ENCODE peak calls at places on chromosomes 11 and 22, in ten cellular contexts. One of them, this sample, is unnamed. For H3K4me1, the result is how much of the 10 kb centered on the place peaks cover.

GRCh38 chr11:2272241-2272945 is 2.0 kb upstream of the ASCL2 start:
- DNase-seq in esophagus muscularis mucosa: no peak
- DNase-seq in esophagus squamous epithelium: no peak
- DNase-seq in transverse colon: no peak
- DNase-seq in Peyer's patch: peak
- DNase-seq in heart right ventricle: no peak
- DNase-seq in ovary: peak
- DNase-seq in suprapubic skin: no peak
- DNase-seq in GM23338: no peak
- DNase-seq in naive thymus-derived CD4-positive, alpha-beta T cell: no peak
- DNase-seq in this sample: no peak

GRCh38 chr22:36900880-36901279 is 12.5 kb upstream of the CSF2RB start:
- DNase-seq in ovary: no peak
- DNase-seq in transverse colon: no peak
- DNase-seq in GM23338: peak
- DNase-seq in heart right ventricle: no peak
- DNase-seq in naive thymus-derived CD4-positive, alpha-beta T cell: no peak
- DNase-seq in suprapubic skin: no peak
- DNase-seq in Peyer's patch: no peak
- DNase-seq in esophagus squamous epithelium: no peak
- DNase-seq in esophagus muscularis mucosa: no peak
- DNase-seq in this sample: no peak

GRCh38 chr11:77082838-77083552 is 16.2 kb downstream of the CAPN5 start:
- DNase-seq in Peyer's patch: peak
- DNase-seq in esophagus squamous epithelium: no peak
- DNase-seq in transverse colon: peak
- DNase-seq in suprapubic skin: peak
- DNase-seq in heart right ventricle: peak
- DNase-seq in esophagus muscularis mucosa: no peak
- DNase-seq in naive thymus-derived CD4-positive, alpha-beta T cell: peak
- DNase-seq in ovary: peak
- DNase-seq in GM23338: no peak
- DNase-seq in this sample: no peak

GRCh38 chr11:109964487-109964886 is 128.7 kb upstream of the ZC3H12C start:
- DNase-seq in ovary: no peak
- DNase-seq in esophagus squamous epithelium: no peak
- DNase-seq in GM23338: no peak
- DNase-seq in heart right ventricle: no peak
- DNase-seq in esophagus muscularis mucosa: no peak
- DNase-seq in suprapubic skin: no peak
- DNase-seq in transverse colon: no peak
- DNase-seq in naive thymus-derived CD4-positive, alpha-beta T cell: no peak
- DNase-seq in Peyer's patch: no peak
- DNase-seq in this sample: no peak

GRCh38 chr22:47168441-47168840 is 406.0 kb downstream of the TBC1D22A start:
- DNase-seq in Peyer's patch: no peak
- DNase-seq in heart right ventricle: no peak
- DNase-seq in esophagus muscularis mucosa: no peak
- DNase-seq in suprapubic skin: peak
- DNase-seq in ovary: no peak
- DNase-seq in naive thymus-derived CD4-positive, alpha-beta T cell: no peak
- DNase-seq in transverse colon: peak
- DNase-seq in esophagus squamous epithelium: no peak
- DNase-seq in GM23338: no peak
- DNase-seq in this sample: no peak

GRCh38 chr11:1299621-1300020 is 9.8 kb downstream of the TOLLIP start:
- DNase-seq in esophagus muscularis mucosa: no peak
- DNase-seq in GM23338: peak
- DNase-seq in esophagus squamous epithelium: no peak
- DNase-seq in Peyer's patch: no peak
- DNase-seq in ovary: peak
- DNase-seq in suprapubic skin: peak
- DNase-seq in naive thymus-derived CD4-positive, alpha-beta T cell: no peak
- DNase-seq in heart right ventricle: peak
- DNase-seq in transverse colon: no peak
- DNase-seq in this sample: no peak

GRCh38 chr22:39474351-39474991 is 17.7 kb downstream of the MGAT3 start:
- DNase-seq in esophagus muscularis mucosa: no peak
- DNase-seq in GM23338: peak
- DNase-seq in esophagus squamous epithelium: no peak
- DNase-seq in heart right ventricle: no peak
- DNase-seq in suprapubic skin: no peak
- DNase-seq in Peyer's patch: no peak
- DNase-seq in naive thymus-derived CD4-positive, alpha-beta T cell: no peak
- DNase-seq in ovary: no peak
- DNase-seq in transverse colon: peak
- DNase-seq in this sample: no peak

GRCh38 chr11:11157201-11157600 is 195.8 kb downstream of the CSNK2A3 start:
- DNase-seq in GM23338: peak
- DNase-seq in esophagus squamous epithelium: no peak
- DNase-seq in ovary: no peak
- DNase-seq in esophagus muscularis mucosa: peak
- DNase-seq in heart right ventricle: no peak
- DNase-seq in suprapubic skin: no peak
- DNase-seq in naive thymus-derived CD4-positive, alpha-beta T cell: peak
- DNase-seq in Peyer's patch: peak
- DNase-seq in transverse colon: no peak
- DNase-seq in this sample: peak

GRCh38 chr11:33670250-33671011 is 30.2 kb downstream of the C11orf91 start:
- DNase-seq in esophagus muscularis mucosa: no peak
- DNase-seq in suprapubic skin: no peak
- DNase-seq in heart right ventricle: no peak
- DNase-seq in Peyer's patch: no peak
- DNase-seq in naive thymus-derived CD4-positive, alpha-beta T cell: no peak
- DNase-seq in transverse colon: no peak
- DNase-seq in esophagus squamous epithelium: no peak
- DNase-seq in GM23338: no peak
- DNase-seq in ovary: no peak
- DNase-seq in this sample: no peak

GRCh38 chr11:106601637-106602297 is 416.5 kb downstream of the GUCY1A2 start:
- DNase-seq in heart right ventricle: no peak
- DNase-seq in naive thymus-derived CD4-positive, alpha-beta T cell: no peak
- DNase-seq in suprapubic skin: no peak
- DNase-seq in ovary: no peak
- DNase-seq in esophagus squamous epithelium: no peak
- DNase-seq in transverse colon: no peak
- DNase-seq in GM23338: no peak
- DNase-seq in Peyer's patch: no peak
- DNase-seq in esophagus muscularis mucosa: no peak
- DNase-seq in this sample: no peak

GRCh38 chr22:45612451-45612901 is 59.2 kb upstream of the ATXN10 start:
- DNase-seq in ovary: no peak
- DNase-seq in esophagus muscularis mucosa: no peak
- DNase-seq in heart right ventricle: peak
- DNase-seq in transverse colon: no peak
- DNase-seq in esophagus squamous epithelium: peak
- DNase-seq in naive thymus-derived CD4-positive, alpha-beta T cell: no peak
- DNase-seq in suprapubic skin: peak
- DNase-seq in Peyer's patch: no peak
- DNase-seq in GM23338: no peak
- DNase-seq in this sample: no peak

GRCh38 chr22:39520874-39521857 is 804 bp downstream of the ATF4 start:
- DNase-seq in heart right ventricle: peak
- DNase-seq in Peyer's patch: peak
- DNase-seq in GM23338: peak
- DNase-seq in esophagus squamous epithelium: no peak
- DNase-seq in suprapubic skin: peak
- DNase-seq in naive thymus-derived CD4-positive, alpha-beta T cell: peak
- DNase-seq in transverse colon: peak
- DNase-seq in esophagus muscularis mucosa: peak
- DNase-seq in ovary: peak
- DNase-seq in this sample: peak

GRCh38 chr11:1829039-1829820 is 5.6 kb upstream of the SYT8 start:
- DNase-seq in ovary: no peak
- DNase-seq in esophagus squamous epithelium: no peak
- DNase-seq in heart right ventricle: no peak
- DNase-seq in GM23338: no peak
- DNase-seq in esophagus muscularis mucosa: no peak
- DNase-seq in naive thymus-derived CD4-positive, alpha-beta T cell: no peak
- DNase-seq in suprapubic skin: no peak
- DNase-seq in transverse colon: no peak
- DNase-seq in Peyer's patch: no peak
- DNase-seq in this sample: no peak

GRCh38 chr22:43152355-43153071 is 1.2 kb downstream of the TSPO start:
- DNase-seq in ovary: peak
- DNase-seq in GM23338: no peak
- DNase-seq in heart right ventricle: peak
- DNase-seq in Peyer's patch: peak
- DNase-seq in esophagus muscularis mucosa: no peak
- DNase-seq in esophagus squamous epithelium: peak
- DNase-seq in transverse colon: peak
- DNase-seq in naive thymus-derived CD4-positive, alpha-beta T cell: peak
- DNase-seq in suprapubic skin: peak
- DNase-seq in this sample: peak

GRCh38 chr11:64447717-64448598 is 89.0 kb downstream of the RPS6KA4 start:
- DNase-seq in suprapubic skin: no peak
- DNase-seq in heart right ventricle: peak
- DNase-seq in ovary: no peak
- DNase-seq in esophagus squamous epithelium: no peak
- DNase-seq in Peyer's patch: peak
- DNase-seq in esophagus muscularis mucosa: no peak
- DNase-seq in naive thymus-derived CD4-positive, alpha-beta T cell: no peak
- DNase-seq in transverse colon: peak
- DNase-seq in GM23338: peak
- DNase-seq in this sample: peak

GRCh38 chr11:64451856-64452255 is 92.9 kb downstream of the RPS6KA4 start:
- DNase-seq in Peyer's patch: no peak
- DNase-seq in transverse colon: no peak
- DNase-seq in heart right ventricle: no peak
- DNase-seq in ovary: no peak
- DNase-seq in esophagus squamous epithelium: no peak
- DNase-seq in esophagus muscularis mucosa: no peak
- DNase-seq in naive thymus-derived CD4-positive, alpha-beta T cell: no peak
- DNase-seq in GM23338: no peak
- DNase-seq in suprapubic skin: no peak
- DNase-seq in this sample: no peak

GRCh38 chr11:64448599-64449380 is 89.8 kb downstream of the RPS6KA4 start:
- DNase-seq in heart right ventricle: peak
- DNase-seq in Peyer's patch: peak
- DNase-seq in ovary: peak
- DNase-seq in GM23338: peak
- DNase-seq in esophagus squamous epithelium: peak
- DNase-seq in esophagus muscularis mucosa: no peak
- DNase-seq in transverse colon: peak
- DNase-seq in suprapubic skin: peak
- DNase-seq in naive thymus-derived CD4-positive, alpha-beta T cell: peak
- DNase-seq in this sample: peak

GRCh38 chr11:64450168-64450560 is 91.2 kb downstream of the RPS6KA4 start:
- DNase-seq in suprapubic skin: no peak
- DNase-seq in GM23338: no peak
- DNase-seq in transverse colon: no peak
- DNase-seq in ovary: no peak
- DNase-seq in esophagus squamous epithelium: no peak
- DNase-seq in heart right ventricle: no peak
- DNase-seq in naive thymus-derived CD4-positive, alpha-beta T cell: no peak
- DNase-seq in Peyer's patch: no peak
- DNase-seq in esophagus muscularis mucosa: no peak
- DNase-seq in this sample: no peak

DNA sequence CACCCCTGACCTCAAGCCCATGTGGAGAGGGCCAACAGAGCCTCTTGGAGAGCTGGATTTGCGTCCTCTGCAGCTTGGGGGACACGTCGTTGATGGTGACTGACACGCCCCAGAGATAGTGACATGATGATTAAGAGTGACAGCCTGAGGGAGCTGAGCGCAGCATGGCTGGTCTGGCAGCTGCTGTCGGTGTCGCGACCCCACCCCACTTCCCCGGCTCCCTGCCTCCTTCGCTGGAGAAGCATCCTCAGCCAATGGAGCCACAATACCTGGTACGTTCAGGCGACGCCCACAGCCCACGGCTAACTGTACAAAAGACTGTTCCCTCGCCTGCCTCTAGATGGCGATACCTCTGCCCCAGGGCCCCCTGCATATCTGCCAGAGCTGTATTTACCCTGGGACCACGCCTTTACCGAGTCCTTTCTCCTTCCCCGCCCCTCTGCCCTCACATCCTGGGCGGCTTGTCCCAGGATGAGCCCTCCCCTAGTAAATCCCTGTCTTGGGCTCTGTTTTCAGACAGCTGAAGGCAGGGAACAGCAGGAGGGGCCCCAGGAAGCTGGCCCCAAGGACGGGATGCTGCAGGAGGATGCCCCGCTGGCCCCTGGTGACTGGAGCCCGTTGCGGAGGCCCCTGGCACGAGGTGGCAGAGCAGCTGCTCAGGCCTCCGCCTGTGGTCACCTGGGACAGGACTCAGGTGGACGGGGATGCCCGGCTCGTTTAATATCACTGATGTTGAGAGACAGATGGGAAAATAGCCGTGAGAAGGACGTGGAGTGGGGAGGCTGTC is 90.6 kb downstream of the RPS6KA4 start:
- DNase-seq in naive thymus-derived CD4-positive, alpha-beta T cell: peak
- DNase-seq in suprapubic skin: no peak
- DNase-seq in esophagus squamous epithelium: no peak
- DNase-seq in GM23338: peak
- DNase-seq in transverse colon: peak
- DNase-seq in ovary: peak
- DNase-seq in heart right ventricle: peak
- DNase-seq in Peyer's patch: peak
- DNase-seq in esophagus muscularis mucosa: no peak
- DNase-seq in this sample: peak
- H3K4me3 ChIP-seq in naive thymus-derived CD4-positive, alpha-beta T cell: peak
- H3K4me3 ChIP-seq in suprapubic skin: peak
- H3K4me3 ChIP-seq in esophagus squamous epithelium: no peak
- H3K4me3 ChIP-seq in GM23338: peak
- H3K4me3 ChIP-seq in transverse colon: peak
- H3K4me3 ChIP-seq in ovary: no peak
- H3K4me3 ChIP-seq in heart right ventricle: peak
- H3K4me3 ChIP-seq in Peyer's patch: peak
- H3K4me3 ChIP-seq in esophagus muscularis mucosa: peak
- H3K4me3 ChIP-seq in this sample: peak

GRCh38 chr22:24147666-24148065 is 33.6 kb upstream of the SUSD2 start:
- DNase-seq in transverse colon: no peak
- DNase-seq in esophagus muscularis mucosa: no peak
- DNase-seq in suprapubic skin: no peak
- DNase-seq in GM23338: no peak
- DNase-seq in ovary: no peak
- DNase-seq in heart right ventricle: no peak
- DNase-seq in Peyer's patch: no peak
- DNase-seq in naive thymus-derived CD4-positive, alpha-beta T cell: no peak
- DNase-seq in esophagus squamous epithelium: no peak
- DNase-seq in this sample: peak
- H3K4me1 ChIP-seq in transverse colon: under half
- H3K4me1 ChIP-seq in esophagus muscularis mucosa: half or more
- H3K4me1 ChIP-seq in suprapubic skin: under half
- H3K4me1 ChIP-seq in GM23338: under half
- H3K4me1 ChIP-seq in ovary: under half
- H3K4me1 ChIP-seq in heart right ventricle: half or more
- H3K4me1 ChIP-seq in Peyer's patch: half or more
- H3K4me1 ChIP-seq in naive thymus-derived CD4-positive, alpha-beta T cell: under half
- H3K4me1 ChIP-seq in esophagus squamous epithelium: under half
- H3K4me1 ChIP-seq in this sample: under half

GRCh38 chr22:50483556-50483955 is 2.2 kb downstream of the ADM2 start:
- DNase-seq in suprapubic skin: no peak
- DNase-seq in ovary: no peak
- DNase-seq in esophagus muscularis mucosa: no peak
- DNase-seq in heart right ventricle: no peak
- DNase-seq in transverse colon: no peak
- DNase-seq in GM23338: no peak
- DNase-seq in naive thymus-derived CD4-positive, alpha-beta T cell: no peak
- DNase-seq in esophagus squamous epithelium: no peak
- DNase-seq in Peyer's patch: no peak
- DNase-seq in this sample: no peak
- H3K4me3 ChIP-seq in suprapubic skin: no peak
- H3K4me3 ChIP-seq in ovary: no peak
- H3K4me3 ChIP-seq in esophagus muscularis mucosa: no peak
- H3K4me3 ChIP-seq in heart right ventricle: no peak
- H3K4me3 ChIP-seq in transverse colon: no peak
- H3K4me3 ChIP-seq in GM23338: no peak
- H3K4me3 ChIP-seq in naive thymus-derived CD4-positive, alpha-beta T cell: no peak
- H3K4me3 ChIP-seq in esophagus squamous epithelium: no peak
- H3K4me3 ChIP-seq in Peyer's patch: no peak
- H3K4me3 ChIP-seq in this sample: no peak

GRCh38 chr11:69048056-69048717 is 545 bp upstream of the TPCN2 start:
- DNase-seq in naive thymus-derived CD4-positive, alpha-beta T cell: no peak
- DNase-seq in esophagus muscularis mucosa: no peak
- DNase-seq in ovary: no peak
- DNase-seq in heart right ventricle: no peak
- DNase-seq in esophagus squamous epithelium: no peak
- DNase-seq in GM23338: peak
- DNase-seq in suprapubic skin: no peak
- DNase-seq in Peyer's patch: no peak
- DNase-seq in transverse colon: no peak
- DNase-seq in this sample: no peak
- H3K4me1 ChIP-seq in naive thymus-derived CD4-positive, alpha-beta T cell: under half
- H3K4me1 ChIP-seq in esophagus muscularis mucosa: half or more
- H3K4me1 ChIP-seq in ovary: under half
- H3K4me1 ChIP-seq in heart right ventricle: under half
- H3K4me1 ChIP-seq in esophagus squamous epithelium: under half
- H3K4me1 ChIP-seq in GM23338: under half
- H3K4me1 ChIP-seq in suprapubic skin: half or more
- H3K4me1 ChIP-seq in Peyer's patch: under half
- H3K4me1 ChIP-seq in transverse colon: under half
- H3K4me1 ChIP-seq in this sample: half or more